ENCODE peak calls at places on chromosomes 5 and 9, in nine cellular contexts. A is CD8-positive, alpha-beta memory T cell; B is sigmoid colon; V is suprapubic skin; E is HCT116; O is aorta; G is adrenal gland; U is mesenchymal stem cell; R is H9. J is an unnamed sample. For H3K4me1, the result is how much of the 10 kb centered on the place peaks cover.

GRCh38 chr9:75455444-75455921 is 367.2 kb downstream of the OSTF1 start:
- DNase-seq in B (no peak), R (no peak), G (peak), E (no peak), O (no peak), A (no peak), V (no peak), U (no peak), J (peak)

GRCh38 chr5:122392844-122393243 is 80.8 kb downstream of the SNCAIP start:
- DNase-seq in B (no peak), O (no peak), U (peak), R (no peak), A (no peak), E (no peak), G (peak), V (no peak), J (no peak)

GRCh38 chr5:168528521-168529360 is at the start of gene FBLL1:
- DNase-seq in E (no peak), A (no peak), U (peak), B (no peak), V (no peak), O (no peak), R (peak), G (peak), J (peak)

GRCh38 chr9:33272061-33272460 is 7.2 kb downstream of the CHMP5 start:
- DNase-seq in R (no peak), O (no peak), E (no peak), G (no peak), V (no peak), A (no peak), B (no peak), U (no peak), J (no peak)

GRCh38 chr9:116706310-116707290 is 19.5 kb downstream of the TRIM32 start:
- DNase-seq in G (no peak), U (no peak), E (no peak), A (no peak), O (no peak), V (no peak), R (no peak), B (no peak), J (no peak)

GRCh38 chr9:129383415-129384088 is 205.5 kb upstream of the IER5L start:
- DNase-seq in G (peak), O (peak), A (peak), V (peak), B (peak), U (peak), E (no peak), R (peak), J (peak)

GRCh38 chr9:87714819-87715218 is 11.1 kb upstream of the CTSL start:
- DNase-seq in A (no peak), E (no peak), G (peak), O (no peak), U (peak), R (no peak), B (peak), V (no peak), J (peak)

GRCh38 chr5:54942064-54942778 is 43.2 kb downstream of the ESM1 start:
- DNase-seq in E (no peak), V (no peak), R (no peak), A (no peak), O (no peak), G (no peak), B (no peak), U (no peak), J (no peak)

GRCh38 chr5:80187274-80187673 is 68.6 kb downstream of the SERINC5 start:
- DNase-seq in U (no peak), B (no peak), E (no peak), G (no peak), V (no peak), O (no peak), A (no peak), R (no peak), J (no peak)
- H3K4me1 ChIP-seq in U (under half), B (under half), E (half or more), G (half or more), V (half or more), O (under half), A (half or more), R (under half), J (half or more)

GRCh38 chr5:132475531-132475930 is 15.0 kb downstream of the IRF1 start:
- DNase-seq in A (peak), U (peak), B (peak), E (no peak), G (peak), V (peak), R (no peak), O (no peak), J (no peak)
- H3K4me1 ChIP-seq in A (half or more), U (under half), B (under half), E (under half), G (under half), V (under half), R (under half), O (under half), J (under half)

GRCh38 chr5:141841376-141841775 is 36.8 kb downstream of the PCDH1 start:
- DNase-seq in G (no peak), E (no peak), B (no peak), A (no peak), V (no peak), U (no peak), R (no peak), O (no peak), J (peak)
- H3K4me1 ChIP-seq in G (under half), E (under half), B (under half), A (under half), V (under half), U (under half), R (half or more), O (under half), J (under half)

GRCh38 chr5:40551706-40552557 is 127.8 kb upstream of the PTGER4 start:
- DNase-seq in B (no peak), U (peak), A (no peak), G (no peak), R (no peak), E (no peak), O (no peak), V (no peak), J (no peak)

GRCh38 chr5:40549611-40550010 is 130.1 kb upstream of the PTGER4 start:
- DNase-seq in B (no peak), G (no peak), V (no peak), O (no peak), A (no peak), U (no peak), R (no peak), E (no peak), J (no peak)

GRCh38 chr5:40547557-40547956 is 132.2 kb upstream of the PTGER4 start:
- DNase-seq in V (no peak), E (no peak), A (no peak), G (no peak), U (no peak), O (no peak), R (no peak), B (no peak), J (no peak)

GRCh38 chr5:40550481-40550880 is 129.2 kb upstream of the PTGER4 start:
- DNase-seq in O (no peak), V (no peak), A (no peak), E (no peak), R (no peak), G (no peak), U (no peak), B (no peak), J (no peak)

DNA sequence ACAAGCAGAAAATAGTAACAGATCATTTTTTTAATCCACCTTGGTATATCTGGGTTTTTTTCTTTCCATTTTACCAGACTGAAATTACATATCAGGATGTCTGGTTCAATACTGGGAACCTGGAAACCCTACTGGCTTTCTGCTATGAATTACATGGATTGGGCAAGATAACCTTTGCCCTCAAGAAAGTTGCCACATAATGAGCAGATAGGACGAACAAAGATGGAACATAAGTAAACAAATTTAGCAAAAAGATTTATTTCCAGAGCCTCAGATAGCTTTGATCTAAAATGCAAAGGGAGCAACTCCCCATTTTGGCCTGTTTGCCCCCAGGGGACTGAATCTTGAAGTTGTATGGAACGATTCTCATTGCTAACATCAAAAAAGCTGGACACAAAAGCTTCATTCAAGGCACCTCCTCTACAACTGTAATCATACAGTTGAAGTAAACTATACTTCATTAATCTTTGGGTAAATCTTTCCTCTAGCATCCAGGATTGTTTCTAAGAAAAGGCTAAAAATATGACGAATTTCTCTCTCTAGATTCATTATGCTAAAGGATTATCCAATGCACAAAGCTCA is 131.6 kb upstream of the PTGER4 start:
- DNase-seq in O (no peak), U (no peak), A (no peak), E (no peak), G (no peak), B (no peak), R (no peak), V (no peak), J (no peak)
- H3K4me1 ChIP-seq in O (under half), U (under half), A (under half), E (under half), G (under half), B (under half), R (under half), V (under half), J (under half)

GRCh38 chr9:92761686-92762085 is 2.9 kb downstream of the BICD2 start:
- DNase-seq in U (no peak), B (no peak), A (no peak), V (no peak), G (no peak), E (no peak), O (no peak), R (no peak), J (no peak)
- H3K4me1 ChIP-seq in U (under half), B (under half), A (under half), V (half or more), G (under half), E (under half), O (under half), R (under half), J (under half)

GRCh38 chr5:68253612-68254341 is 38.2 kb downstream of the PIK3R1 start:
- DNase-seq in E (no peak), G (no peak), O (no peak), B (no peak), U (no peak), R (no peak), A (no peak), V (no peak), J (no peak)
- H3K4me1 ChIP-seq in E (under half), G (half or more), O (under half), B (under half), U (under half), R (under half), A (half or more), V (half or more), J (under half)

J was measured in thyroid gland.